ENCODE peak calls at places on chromosome 17, in six cellular contexts. Z, T, O, N, S and D are unnamed samples.
A peak's percentile ranks its signal among the peaks of the same experiment; 100 is the strongest.

GRCh38 chr17:70344356-70345060 is 175.2 kb downstream of the KCNJ2 start:
- DNase-seq in Z (no peak), T (no peak), O (no peak), N (no peak), S (no peak), D (no peak)

GRCh38 chr17:7588553-7589203 is 1.2 kb downstream of the SOX15 start:
- DNase-seq in Z (no peak), T (no peak), O (no peak), N (no peak), S (no peak), D (no peak)

GRCh38 chr17:78684026-78684425 is 98.0 kb downstream of the CYTH1 start:
- DNase-seq in Z (no peak), T (no peak), O (no peak), N (no peak), S (no peak), D (no peak)

GRCh38 chr17:21278304-21279197 is 6.0 kb upstream of the MAP2K3 start:
- DNase-seq in Z (peak; percentile 52), T (no peak), O (no peak), N (no peak), S (no peak), D (no peak)

GRCh38 chr17:17573912-17574311 is 17.6 kb downstream of the PEMT start:
- DNase-seq in Z (peak; percentile 71), T (no peak), O (no peak), N (no peak), S (no peak), D (no peak)

GRCh38 chr17:39719563-39719962 is 10.8 kb downstream of the MIEN1 start:
- DNase-seq in Z (no peak), T (no peak), O (no peak), N (no peak), S (no peak), D (no peak)

GRCh38 chr17:75098861-75099260 is 10.9 kb upstream of the ARMC7 start:
- DNase-seq in Z (no peak), T (no peak), O (no peak), N (no peak), S (no peak), D (no peak)

GRCh38 chr17:30369995-30370394 is 8.7 kb upstream of the CPD start:
- DNase-seq in Z (no peak), T (no peak), O (no peak), N (no peak), S (no peak), D (no peak)

GRCh38 chr17:81309140-81309858 is 14.2 kb upstream of the SLC38A10 start:
- DNase-seq in Z (peak; percentile 73), T (peak; percentile 87), O (peak; percentile 95), N (no peak), S (peak; percentile 46), D (peak; percentile 47)

GRCh38 chr17:6666077-6666521 is 14.5 kb downstream of the C17orf100 start:
- DNase-seq in Z (peak; percentile 81), T (peak; percentile 60), O (peak; percentile 89), N (peak; percentile 9), S (peak; percentile 68), D (no peak)

GRCh38 chr17:82384051-82384729 is 12.6 kb downstream of the UTS2R start:
- DNase-seq in Z (no peak), T (peak; percentile 35), O (no peak), N (no peak), S (no peak), D (no peak)

GRCh38 chr17:68290955-68291835 is at the start of the genes ARSG and SLC16A6:
- DNase-seq in Z (no peak), T (peak; percentile 13), O (no peak), N (peak; percentile 73), S (peak; percentile 40), D (no peak)

GRCh38 chr17:7745748-7746470 is 28.4 kb downstream of the DNAH2 start:
- DNase-seq in Z (peak; percentile 85), T (no peak), O (no peak), N (no peak), S (peak; percentile 78), D (no peak)

GRCh38 chr17:60944751-60945150 is 267.1 kb downstream of the BCAS3 start:
- DNase-seq in Z (no peak), T (no peak), O (no peak), N (no peak), S (no peak), D (no peak)

GRCh38 chr17:45319239-45319703 is 2.5 kb upstream of the MAP3K14 start:
- DNase-seq in Z (no peak), T (no peak), O (no peak), N (no peak), S (peak; percentile 45), D (no peak)

GRCh38 chr17:41254861-41255260 is 323 bp upstream of the KRTAP9-9 start:
- DNase-seq in Z (peak; percentile 41), T (no peak), O (no peak), N (no peak), S (no peak), D (no peak)

GRCh38 chr17:62179525-62180161 is 114.6 kb upstream of the MED13 start:
- DNase-seq in Z (peak; percentile 18), T (no peak), O (no peak), N (no peak), S (peak; percentile 50), D (no peak)

GRCh38 chr17:65729207-65729606 is 167.8 kb upstream of the AXIN2 start:
- DNase-seq in Z (no peak), T (no peak), O (no peak), N (no peak), S (no peak), D (no peak)